ENCODE peak calls at places on chromosomes 5 and 9, in four cellular contexts. C is endothelial cell, W is anterior cingulate cortex, X is GDM1. I is an unnamed sample.
A peak's percentile ranks its signal among the peaks of the same experiment; 100 is the strongest.

GRCh38 chr5:11400312-11400711 is 503.9 kb downstream of the CTNND2 start:
- DNase-seq in C (no peak), W (no peak), X (no peak), I (no peak)

GRCh38 chr5:45038366-45038987 is 229.7 kb downstream of the MRPS30 start:
- DNase-seq in C (peak; percentile 7), W (no peak), X (no peak), I (peak; percentile 31)

GRCh38 chr5:32683125-32683524 is 28.0 kb upstream of the NPR3 start:
- DNase-seq in C (no peak), W (no peak), X (no peak), I (no peak)

GRCh38 chr5:175248416-175248905 is 195.5 kb downstream of the DRD1 start:
- DNase-seq in C (no peak), W (no peak), X (no peak), I (no peak)

GRCh38 chr5:8923516-8923915 is 622.4 kb downstream of the SEMA5A start:
- DNase-seq in C (no peak), W (no peak), X (no peak), I (no peak)

GRCh38 chr9:92094655-92095054 is 20.6 kb downstream of the SPTLC1 start:
- DNase-seq in C (no peak), W (no peak), X (no peak), I (no peak)

GRCh38 chr5:60685700-60686099 is 14.3 kb downstream of the DEPDC1B start:
- DNase-seq in C (no peak), W (no peak), X (no peak), I (no peak)

GRCh38 chr5:175383350-175383749 is 60.6 kb downstream of the DRD1 start:
- DNase-seq in C (no peak), W (no peak), X (no peak), I (peak; percentile 53)

GRCh38 chr5:126486332-126486731 is 63.1 kb downstream of the GRAMD2B start:
- DNase-seq in C (no peak), W (no peak), X (no peak), I (peak; percentile 48)

GRCh38 chr5:14777187-14777586 is 94.4 kb downstream of the ANKH start:
- DNase-seq in C (no peak), W (no peak), X (no peak), I (no peak)

GRCh38 chr5:139543423-139543991 is 17.6 kb upstream of the UBE2D2 start:
- DNase-seq in C (peak; percentile 76), W (peak; percentile 34), X (no peak), I (peak; percentile 76)

GRCh38 chr5:177336112-177336511 is 15.4 kb downstream of the LMAN2 start:
- DNase-seq in C (peak; percentile 55), W (no peak), X (peak; percentile 54), I (no peak)

GRCh38 chr9:35035851-35036701 is 36.3 kb downstream of the VCP start:
- DNase-seq in C (no peak), W (no peak), X (no peak), I (no peak)

GRCh38 chr9:71647094-71647591 is 121.2 kb downstream of the CEMIP2 start:
- DNase-seq in C (peak; percentile 8), W (peak; percentile 24), X (peak; percentile 87), I (peak; percentile 55)

GRCh38 chr5:166436857-166437256 is 1854.6 kb upstream of the WWC1 start:
- DNase-seq in C (no peak), W (no peak), X (no peak), I (no peak)

GRCh38 chr5:132489051-132489770 is 1.4 kb downstream of the IRF1 start:
- DNase-seq in C (no peak), W (no peak), X (no peak), I (no peak)

GRCh38 chr5:90640484-90641059 is 82.0 kb downstream of the ADGRV1 start:
- DNase-seq in C (no peak), W (peak; percentile 53), X (no peak), I (peak; percentile 6)

GRCh38 chr5:112267231-112267630 is 151.8 kb downstream of the EPB41L4A start:
- DNase-seq in C (no peak), W (no peak), X (no peak), I (no peak)

GRCh38 chr9:108832179-108832500 is 23.6 kb downstream of the ACTL7B start:
- DNase-seq in C (no peak), W (no peak), X (no peak), I (no peak)

GRCh38 chr9:91833096-91833877 is 116.7 kb downstream of the ROR2 start:
- DNase-seq in C (no peak), W (no peak), X (no peak), I (no peak)

GRCh38 chr9:3848445-3849114 is 322.8 kb upstream of the RFX3 start:
- DNase-seq in C (peak; percentile 61), W (no peak), X (no peak), I (no peak)

GRCh38 chr9:134915046-134915930 is 2.4 kb downstream of the FCN1 start:
- DNase-seq in C (no peak), W (no peak), X (no peak), I (no peak)

GRCh38 chr9:126860757-126861466 is 473 bp downstream of the ZBTB34 start:
- DNase-seq in C (peak; percentile 48), W (no peak), X (no peak), I (no peak)

GRCh38 chr5:95410269-95410668 is 19.1 kb downstream of the FAM81B start:
- DNase-seq in C (no peak), W (no peak), X (no peak), I (no peak)

GRCh38 chr9:114499528-114499927 is 5.7 kb downstream of the WHRN start:
- DNase-seq in C (no peak), W (no peak), X (no peak), I (peak; percentile 86)

GRCh38 chr5:172855597-172856292 is 21.7 kb downstream of the ERGIC1 start:
- DNase-seq in C (no peak), W (no peak), X (no peak), I (no peak)

GRCh38 chr9:115194216-115194615 is 76.3 kb upstream of the TNC start:
- DNase-seq in C (no peak), W (no peak), X (no peak), I (no peak)

GRCh38 chr5:83003791-83004190 is 73.4 kb downstream of the TMEM167A start:
- DNase-seq in C (no peak), W (no peak), X (no peak), I (no peak)

GRCh38 chr5:102295534-102296228 is 403 bp downstream of the SLCO4C1 start:
- DNase-seq in C (peak; percentile 17), W (no peak), X (no peak), I (no peak)